ENCODE peak calls at places on chromosomes 4 and X, in four cellular contexts. One of them, this sample, is unnamed.

GRCh38 chr4:123876640-123877039 is 480.0 kb downstream of the SPRY1 start:
- DNase-seq in activated T-helper 9 cell treated with anti-CD3 and anti-CD28 coated beads, Interleukin-2, amount 50 U/mL, for 16 hours: no peak
- DNase-seq in occipital lobe: no peak
- DNase-seq in EL: no peak
- DNase-seq in this sample: no peak

GRCh38 chr4:102438396-102438795 is 62.8 kb upstream of the NFKB1 start:
- DNase-seq in activated T-helper 9 cell treated with anti-CD3 and anti-CD28 coated beads, Interleukin-2, amount 50 U/mL, for 16 hours: no peak
- DNase-seq in occipital lobe: no peak
- DNase-seq in EL: peak; percentile 34
- DNase-seq in this sample: no peak

GRCh38 chr4:24988776-24989175 is 42.0 kb downstream of the LGI2 start:
- DNase-seq in activated T-helper 9 cell treated with anti-CD3 and anti-CD28 coated beads, Interleukin-2, amount 50 U/mL, for 16 hours: no peak
- DNase-seq in occipital lobe: no peak
- DNase-seq in EL: peak; percentile 61
- DNase-seq in this sample: no peak

GRCh38 chr4:152408514-152409327 is 127.2 kb downstream of the FBXW7 start:
- DNase-seq in activated T-helper 9 cell treated with anti-CD3 and anti-CD28 coated beads, Interleukin-2, amount 50 U/mL, for 16 hours: no peak
- DNase-seq in EL: peak; percentile 45
- DNase-seq in occipital lobe: no peak
- DNase-seq in this sample: no peak

GRCh38 chr4:8315343-8316250 is 46.0 kb downstream of the HTRA3 start:
- DNase-seq in occipital lobe: no peak
- DNase-seq in activated T-helper 9 cell treated with anti-CD3 and anti-CD28 coated beads, Interleukin-2, amount 50 U/mL, for 16 hours: no peak
- DNase-seq in EL: peak; percentile 85
- DNase-seq in this sample: peak; percentile 44

GRCh38 chr4:20984011-20984836 is 284.0 kb downstream of the PACRGL start:
- DNase-seq in activated T-helper 9 cell treated with anti-CD3 and anti-CD28 coated beads, Interleukin-2, amount 50 U/mL, for 16 hours: no peak
- DNase-seq in EL: peak; percentile 3
- DNase-seq in occipital lobe: no peak
- DNase-seq in this sample: no peak

GRCh38 chr4:145218251-145218650 is 37.9 kb upstream of the OTUD4 start:
- DNase-seq in activated T-helper 9 cell treated with anti-CD3 and anti-CD28 coated beads, Interleukin-2, amount 50 U/mL, for 16 hours: no peak
- DNase-seq in occipital lobe: no peak
- DNase-seq in EL: no peak
- DNase-seq in this sample: no peak

GRCh38 chr4:171857302-171858005 is 44.2 kb downstream of the GALNTL6 start:
- DNase-seq in EL: no peak
- DNase-seq in occipital lobe: no peak
- DNase-seq in activated T-helper 9 cell treated with anti-CD3 and anti-CD28 coated beads, Interleukin-2, amount 50 U/mL, for 16 hours: no peak
- DNase-seq in this sample: no peak

GRCh38 chr4:26864904-26865303 is 4.3 kb downstream of the STIM2 start:
- DNase-seq in occipital lobe: no peak
- DNase-seq in activated T-helper 9 cell treated with anti-CD3 and anti-CD28 coated beads, Interleukin-2, amount 50 U/mL, for 16 hours: no peak
- DNase-seq in EL: no peak
- DNase-seq in this sample: no peak

GRCh38 chrX:134186362-134187121 is 50.4 kb upstream of the CCDC160 start:
- DNase-seq in activated T-helper 9 cell treated with anti-CD3 and anti-CD28 coated beads, Interleukin-2, amount 50 U/mL, for 16 hours: peak; percentile 23
- DNase-seq in occipital lobe: no peak
- DNase-seq in EL: no peak
- DNase-seq in this sample: no peak

GRCh38 chr4:53788011-53788410 is 196.7 kb upstream of the LNX1 start:
- DNase-seq in EL: no peak
- DNase-seq in occipital lobe: no peak
- DNase-seq in activated T-helper 9 cell treated with anti-CD3 and anti-CD28 coated beads, Interleukin-2, amount 50 U/mL, for 16 hours: no peak
- DNase-seq in this sample: no peak

GRCh38 chr4:108730579-108730978 is 32.3 kb downstream of the ETNPPL start:
- DNase-seq in occipital lobe: no peak
- DNase-seq in activated T-helper 9 cell treated with anti-CD3 and anti-CD28 coated beads, Interleukin-2, amount 50 U/mL, for 16 hours: no peak
- DNase-seq in EL: no peak
- DNase-seq in this sample: no peak

GRCh38 chr4:73862357-73862756 is 6.8 kb upstream of the CXCL1 start:
- DNase-seq in occipital lobe: no peak
- DNase-seq in activated T-helper 9 cell treated with anti-CD3 and anti-CD28 coated beads, Interleukin-2, amount 50 U/mL, for 16 hours: no peak
- DNase-seq in EL: no peak
- DNase-seq in this sample: no peak

GRCh38 chr4:184331155-184331995 is 113.7 kb upstream of the ENPP6 start:
- DNase-seq in occipital lobe: no peak
- DNase-seq in activated T-helper 9 cell treated with anti-CD3 and anti-CD28 coated beads, Interleukin-2, amount 50 U/mL, for 16 hours: no peak
- DNase-seq in EL: no peak
- DNase-seq in this sample: no peak

GRCh38 chr4:89212666-89213381 is 94.8 kb downstream of the GPRIN3 start:
- DNase-seq in occipital lobe: no peak
- DNase-seq in EL: no peak
- DNase-seq in activated T-helper 9 cell treated with anti-CD3 and anti-CD28 coated beads, Interleukin-2, amount 50 U/mL, for 16 hours: no peak
- DNase-seq in this sample: no peak

GRCh38 chr4:184957451-184958115 is 60.7 kb upstream of the HELT start:
- DNase-seq in occipital lobe: no peak
- DNase-seq in activated T-helper 9 cell treated with anti-CD3 and anti-CD28 coated beads, Interleukin-2, amount 50 U/mL, for 16 hours: no peak
- DNase-seq in EL: no peak
- DNase-seq in this sample: no peak

GRCh38 chr4:21467551-21467950 is 481.0 kb downstream of the KCNIP4 start:
- DNase-seq in occipital lobe: no peak
- DNase-seq in activated T-helper 9 cell treated with anti-CD3 and anti-CD28 coated beads, Interleukin-2, amount 50 U/mL, for 16 hours: no peak
- DNase-seq in EL: no peak
- DNase-seq in this sample: no peak